ENCODE peak calls at places on chromosomes 5 and 9, in eight cellular contexts. One of them, this sample, is unnamed.

GRCh38 chr5:56525117-56525516 is 290.2 kb upstream of the MAP3K1 start:
- DNase-seq in NCI-H2227 treated with DMSO at 0.1 percent for 48 hours: no peak
- DNase-seq in CD4-positive, alpha-beta T cell: no peak
- DNase-seq in NCI-H1417: no peak
- DNase-seq in HepG2: no peak
- DNase-seq in GM06990: no peak
- DNase-seq in naive thymus-derived CD4-positive, alpha-beta T cell: no peak
- DNase-seq in transverse colon: no peak
- DNase-seq in this sample: no peak

GRCh38 chr5:154477382-154478223 is 424 bp downstream of the HAND1 start:
- DNase-seq in transverse colon: no peak
- DNase-seq in CD4-positive, alpha-beta T cell: no peak
- DNase-seq in GM06990: no peak
- DNase-seq in NCI-H2227 treated with DMSO at 0.1 percent for 48 hours: no peak
- DNase-seq in NCI-H1417: no peak
- DNase-seq in naive thymus-derived CD4-positive, alpha-beta T cell: no peak
- DNase-seq in HepG2: no peak
- DNase-seq in this sample: no peak

GRCh38 chr5:172872997-172873491 is 39.0 kb downstream of the ERGIC1 start:
- DNase-seq in NCI-H1417: no peak
- DNase-seq in CD4-positive, alpha-beta T cell: no peak
- DNase-seq in NCI-H2227 treated with DMSO at 0.1 percent for 48 hours: no peak
- DNase-seq in transverse colon: peak
- DNase-seq in GM06990: no peak
- DNase-seq in naive thymus-derived CD4-positive, alpha-beta T cell: no peak
- DNase-seq in HepG2: no peak
- DNase-seq in this sample: no peak

GRCh38 chr5:172284275-172284971 is 859 bp upstream of the UBTD2 start:
- DNase-seq in NCI-H2227 treated with DMSO at 0.1 percent for 48 hours: no peak
- DNase-seq in naive thymus-derived CD4-positive, alpha-beta T cell: no peak
- DNase-seq in GM06990: no peak
- DNase-seq in NCI-H1417: no peak
- DNase-seq in HepG2: no peak
- DNase-seq in transverse colon: no peak
- DNase-seq in CD4-positive, alpha-beta T cell: no peak
- DNase-seq in this sample: peak

GRCh38 chr9:95575796-95576195 is 59.0 kb upstream of the PTCH1 start:
- DNase-seq in NCI-H2227 treated with DMSO at 0.1 percent for 48 hours: no peak
- DNase-seq in naive thymus-derived CD4-positive, alpha-beta T cell: no peak
- DNase-seq in NCI-H1417: no peak
- DNase-seq in HepG2: no peak
- DNase-seq in GM06990: no peak
- DNase-seq in CD4-positive, alpha-beta T cell: no peak
- DNase-seq in transverse colon: no peak
- DNase-seq in this sample: no peak

GRCh38 chr9:89657765-89658164 is 53.0 kb downstream of the GADD45G start:
- DNase-seq in transverse colon: no peak
- DNase-seq in CD4-positive, alpha-beta T cell: no peak
- DNase-seq in GM06990: no peak
- DNase-seq in HepG2: no peak
- DNase-seq in NCI-H2227 treated with DMSO at 0.1 percent for 48 hours: no peak
- DNase-seq in NCI-H1417: no peak
- DNase-seq in naive thymus-derived CD4-positive, alpha-beta T cell: no peak
- DNase-seq in this sample: no peak

GRCh38 chr5:51495672-51496071 is 112.4 kb downstream of the ISL1 start:
- DNase-seq in GM06990: no peak
- DNase-seq in NCI-H2227 treated with DMSO at 0.1 percent for 48 hours: no peak
- DNase-seq in naive thymus-derived CD4-positive, alpha-beta T cell: no peak
- DNase-seq in transverse colon: no peak
- DNase-seq in HepG2: no peak
- DNase-seq in CD4-positive, alpha-beta T cell: no peak
- DNase-seq in NCI-H1417: no peak
- DNase-seq in this sample: peak

GRCh38 chr9:96618209-96619108 is 1.2 kb downstream of the CDC14B start:
- DNase-seq in GM06990: no peak
- DNase-seq in NCI-H2227 treated with DMSO at 0.1 percent for 48 hours: no peak
- DNase-seq in NCI-H1417: peak
- DNase-seq in naive thymus-derived CD4-positive, alpha-beta T cell: peak
- DNase-seq in HepG2: peak
- DNase-seq in CD4-positive, alpha-beta T cell: no peak
- DNase-seq in transverse colon: peak
- DNase-seq in this sample: no peak

GRCh38 chr9:93258818-93259489 is 75.0 kb downstream of the WNK2 start:
- DNase-seq in naive thymus-derived CD4-positive, alpha-beta T cell: no peak
- DNase-seq in HepG2: no peak
- DNase-seq in transverse colon: peak
- DNase-seq in GM06990: no peak
- DNase-seq in NCI-H1417: no peak
- DNase-seq in NCI-H2227 treated with DMSO at 0.1 percent for 48 hours: no peak
- DNase-seq in CD4-positive, alpha-beta T cell: no peak
- DNase-seq in this sample: no peak

GRCh38 chr9:70392189-70392588 is 22.3 kb downstream of the KLF9 start:
- DNase-seq in naive thymus-derived CD4-positive, alpha-beta T cell: no peak
- DNase-seq in NCI-H2227 treated with DMSO at 0.1 percent for 48 hours: peak
- DNase-seq in NCI-H1417: peak
- DNase-seq in CD4-positive, alpha-beta T cell: no peak
- DNase-seq in GM06990: no peak
- DNase-seq in HepG2: no peak
- DNase-seq in transverse colon: no peak
- DNase-seq in this sample: no peak

GRCh38 chr9:110047955-110048472 is 159.9 kb downstream of the C9orf152 start:
- DNase-seq in CD4-positive, alpha-beta T cell: no peak
- DNase-seq in GM06990: no peak
- DNase-seq in NCI-H1417: peak
- DNase-seq in naive thymus-derived CD4-positive, alpha-beta T cell: peak
- DNase-seq in HepG2: no peak
- DNase-seq in NCI-H2227 treated with DMSO at 0.1 percent for 48 hours: peak
- DNase-seq in transverse colon: no peak
- DNase-seq in this sample: no peak

GRCh38 chr9:35452481-35452880 is 37.4 kb upstream of the RUSC2 start:
- DNase-seq in transverse colon: no peak
- DNase-seq in naive thymus-derived CD4-positive, alpha-beta T cell: no peak
- DNase-seq in HepG2: no peak
- DNase-seq in CD4-positive, alpha-beta T cell: no peak
- DNase-seq in NCI-H1417: no peak
- DNase-seq in NCI-H2227 treated with DMSO at 0.1 percent for 48 hours: no peak
- DNase-seq in GM06990: no peak
- DNase-seq in this sample: no peak

GRCh38 chr9:4750021-4750673 is 9.1 kb upstream of the AK3 start:
- DNase-seq in CD4-positive, alpha-beta T cell: no peak
- DNase-seq in HepG2: no peak
- DNase-seq in NCI-H1417: peak
- DNase-seq in NCI-H2227 treated with DMSO at 0.1 percent for 48 hours: peak
- DNase-seq in transverse colon: no peak
- DNase-seq in naive thymus-derived CD4-positive, alpha-beta T cell: peak
- DNase-seq in GM06990: no peak
- DNase-seq in this sample: peak

GRCh38 chr5:115098041-115098702 is 71.5 kb downstream of the TRIM36 start:
- DNase-seq in NCI-H2227 treated with DMSO at 0.1 percent for 48 hours: peak
- DNase-seq in naive thymus-derived CD4-positive, alpha-beta T cell: peak
- DNase-seq in NCI-H1417: peak
- DNase-seq in HepG2: peak
- DNase-seq in transverse colon: peak
- DNase-seq in CD4-positive, alpha-beta T cell: no peak
- DNase-seq in GM06990: peak
- DNase-seq in this sample: peak

GRCh38 chr9:118522093-118523028 is 818.2 kb downstream of the TLR4 start:
- DNase-seq in NCI-H2227 treated with DMSO at 0.1 percent for 48 hours: peak
- DNase-seq in transverse colon: peak
- DNase-seq in HepG2: peak
- DNase-seq in naive thymus-derived CD4-positive, alpha-beta T cell: no peak
- DNase-seq in NCI-H1417: peak
- DNase-seq in GM06990: peak
- DNase-seq in CD4-positive, alpha-beta T cell: no peak
- DNase-seq in this sample: peak

GRCh38 chr5:1207555-1207954 is 6.2 kb downstream of the SLC6A19 start:
- DNase-seq in GM06990: no peak
- DNase-seq in NCI-H1417: no peak
- DNase-seq in naive thymus-derived CD4-positive, alpha-beta T cell: no peak
- DNase-seq in NCI-H2227 treated with DMSO at 0.1 percent for 48 hours: no peak
- DNase-seq in HepG2: no peak
- DNase-seq in transverse colon: no peak
- DNase-seq in CD4-positive, alpha-beta T cell: no peak
- DNase-seq in this sample: no peak

GRCh38 chr5:75964008-75964407 is 119.2 kb upstream of the SV2C start:
- DNase-seq in NCI-H2227 treated with DMSO at 0.1 percent for 48 hours: no peak
- DNase-seq in transverse colon: no peak
- DNase-seq in HepG2: no peak
- DNase-seq in naive thymus-derived CD4-positive, alpha-beta T cell: no peak
- DNase-seq in CD4-positive, alpha-beta T cell: no peak
- DNase-seq in GM06990: peak
- DNase-seq in NCI-H1417: no peak
- DNase-seq in this sample: no peak

GRCh38 chr9:85319946-85320345 is 421.8 kb downstream of the AGTPBP1 start:
- DNase-seq in HepG2: no peak
- DNase-seq in NCI-H1417: no peak
- DNase-seq in transverse colon: no peak
- DNase-seq in NCI-H2227 treated with DMSO at 0.1 percent for 48 hours: no peak
- DNase-seq in GM06990: no peak
- DNase-seq in CD4-positive, alpha-beta T cell: no peak
- DNase-seq in naive thymus-derived CD4-positive, alpha-beta T cell: no peak
- DNase-seq in this sample: no peak

GRCh38 chr9:87824216-87824875 is 58.3 kb upstream of the SPATA31E1 start:
- DNase-seq in naive thymus-derived CD4-positive, alpha-beta T cell: no peak
- DNase-seq in HepG2: no peak
- DNase-seq in transverse colon: no peak
- DNase-seq in CD4-positive, alpha-beta T cell: no peak
- DNase-seq in NCI-H1417: no peak
- DNase-seq in GM06990: no peak
- DNase-seq in NCI-H2227 treated with DMSO at 0.1 percent for 48 hours: no peak
- DNase-seq in this sample: no peak

GRCh38 chr5:10583663-10584572 is 20.0 kb downstream of the ANKRD33B start:
- DNase-seq in NCI-H1417: peak
- DNase-seq in GM06990: no peak
- DNase-seq in transverse colon: no peak
- DNase-seq in HepG2: no peak
- DNase-seq in NCI-H2227 treated with DMSO at 0.1 percent for 48 hours: peak
- DNase-seq in CD4-positive, alpha-beta T cell: no peak
- DNase-seq in naive thymus-derived CD4-positive, alpha-beta T cell: no peak
- DNase-seq in this sample: no peak

GRCh38 chr9:38074441-38074943 is 5.5 kb upstream of the SHB start:
- DNase-seq in transverse colon: peak
- DNase-seq in HepG2: peak
- DNase-seq in NCI-H1417: no peak
- DNase-seq in naive thymus-derived CD4-positive, alpha-beta T cell: no peak
- DNase-seq in GM06990: no peak
- DNase-seq in NCI-H2227 treated with DMSO at 0.1 percent for 48 hours: no peak
- DNase-seq in CD4-positive, alpha-beta T cell: no peak
- DNase-seq in this sample: no peak

GRCh38 chr5:16856531-16856930 is 79.6 kb downstream of the MYO10 start:
- DNase-seq in CD4-positive, alpha-beta T cell: no peak
- DNase-seq in HepG2: no peak
- DNase-seq in transverse colon: no peak
- DNase-seq in GM06990: no peak
- DNase-seq in NCI-H2227 treated with DMSO at 0.1 percent for 48 hours: no peak
- DNase-seq in naive thymus-derived CD4-positive, alpha-beta T cell: no peak
- DNase-seq in NCI-H1417: no peak
- DNase-seq in this sample: no peak

GRCh38 chr9:109487247-109487646 is 10.9 kb downstream of the PTPN3 start:
- DNase-seq in HepG2: no peak
- DNase-seq in GM06990: no peak
- DNase-seq in naive thymus-derived CD4-positive, alpha-beta T cell: no peak
- DNase-seq in transverse colon: no peak
- DNase-seq in NCI-H2227 treated with DMSO at 0.1 percent for 48 hours: no peak
- DNase-seq in CD4-positive, alpha-beta T cell: no peak
- DNase-seq in NCI-H1417: no peak
- DNase-seq in this sample: no peak

GRCh38 chr5:56124885-56125250 is 108.3 kb downstream of the ANKRD55 start:
- DNase-seq in NCI-H1417: no peak
- DNase-seq in GM06990: no peak
- DNase-seq in HepG2: no peak
- DNase-seq in naive thymus-derived CD4-positive, alpha-beta T cell: no peak
- DNase-seq in NCI-H2227 treated with DMSO at 0.1 percent for 48 hours: no peak
- DNase-seq in CD4-positive, alpha-beta T cell: no peak
- DNase-seq in transverse colon: no peak
- DNase-seq in this sample: no peak

GRCh38 chr5:119655081-119655480 is 25.7 kb downstream of the FAM170A start:
- DNase-seq in transverse colon: no peak
- DNase-seq in CD4-positive, alpha-beta T cell: no peak
- DNase-seq in NCI-H1417: no peak
- DNase-seq in GM06990: no peak
- DNase-seq in NCI-H2227 treated with DMSO at 0.1 percent for 48 hours: no peak
- DNase-seq in HepG2: no peak
- DNase-seq in naive thymus-derived CD4-positive, alpha-beta T cell: no peak
- DNase-seq in this sample: no peak

GRCh38 chr5:104987074-104987473 is 1424.5 kb upstream of the NUDT12 start:
- DNase-seq in HepG2: no peak
- DNase-seq in CD4-positive, alpha-beta T cell: no peak
- DNase-seq in NCI-H1417: no peak
- DNase-seq in naive thymus-derived CD4-positive, alpha-beta T cell: no peak
- DNase-seq in NCI-H2227 treated with DMSO at 0.1 percent for 48 hours: no peak
- DNase-seq in transverse colon: no peak
- DNase-seq in GM06990: no peak
- DNase-seq in this sample: no peak